ENCODE peak calls at places on chromosomes 11 and 22, in five cellular contexts. B is GM23338, R is right atrium auricular region, V is coronary artery, P is HCT116. W is an unnamed sample.

GRCh38 chr11:75966546-75967287 is 151.7 kb downstream of the UVRAG start:
- DNase-seq in V (no peak), B (peak; percentile 11), R (no peak), P (peak; percentile 21), W (no peak)

GRCh38 chr11:88414981-88415391 is 77.5 kb upstream of the CTSC start:
- DNase-seq in R (no peak), B (no peak), P (no peak), V (no peak), W (no peak)

GRCh38 chr11:47916361-47916841 is 64.0 kb upstream of the PTPRJ start:
- DNase-seq in P (no peak), B (no peak), R (peak; percentile 71), V (no peak), W (no peak)

GRCh38 chr22:27798526-27799333 is 2.8 kb downstream of the MN1 start:
- DNase-seq in R (no peak), V (no peak), P (no peak), B (peak; percentile 72), W (no peak)

GRCh38 chr11:688681-689080 is 6.3 kb downstream of the DEAF1 start:
- DNase-seq in B (no peak), P (no peak), V (no peak), R (no peak), W (no peak)

GRCh38 chr22:29190915-29191314 is 14.8 kb upstream of the EMID1 start:
- DNase-seq in B (no peak), R (no peak), V (no peak), P (no peak), W (no peak)

GRCh38 chr11:117442049-117442868 is 114.6 kb downstream of the CEP164 start:
- DNase-seq in V (no peak), B (no peak), R (no peak), P (no peak), W (no peak)

GRCh38 chr11:131928992-131929391 is 558.6 kb downstream of the NTM start:
- DNase-seq in R (no peak), P (no peak), B (peak; percentile 46), V (no peak), W (no peak)

GRCh38 chr11:63911440-63911839 is 5.5 kb downstream of the RCOR2 start:
- DNase-seq in P (no peak), V (no peak), B (peak; percentile 43), R (no peak), W (no peak)

GRCh38 chr11:88340366-88340930 is 2.9 kb upstream of the CTSC start:
- DNase-seq in P (no peak), R (no peak), V (no peak), B (no peak), W (no peak)

GRCh38 chr22:31346733-31347250 is 646 bp upstream of the PATZ1 start:
- DNase-seq in R (no peak), P (no peak), V (no peak), B (peak; percentile 82), W (peak; percentile 69)

GRCh38 chr22:31615940-31616314 is 46.1 kb downstream of the PISD start:
- DNase-seq in V (no peak), R (no peak), B (no peak), P (no peak), W (no peak)

GRCh38 chr11:34339149-34340064 is 18.4 kb downstream of the ABTB2 start:
- DNase-seq in V (peak; percentile 54), P (no peak), B (no peak), R (no peak), W (no peak)

GRCh38 chr11:91790873-91791468 is 433.6 kb upstream of the FAT3 start:
- DNase-seq in R (no peak), B (no peak), V (no peak), P (no peak), W (no peak)

GRCh38 chr11:117942255-117942654 is 13.1 kb upstream of the TMPRSS13 start:
- DNase-seq in B (no peak), V (no peak), R (peak; percentile 44), P (no peak), W (no peak)

GRCh38 chr11:126366064-126366822 is 10.8 kb downstream of the ST3GAL4 start:
- DNase-seq in R (no peak), P (no peak), V (no peak), B (peak; percentile 43), W (no peak)
- H3K27ac ChIP-seq in R (peak overlapping the region; percentile 83), P (no peak overlapping the region), V (no peak overlapping the region), B (no peak overlapping the region), W (peak overlapping the region; percentile 16)

DNA sequence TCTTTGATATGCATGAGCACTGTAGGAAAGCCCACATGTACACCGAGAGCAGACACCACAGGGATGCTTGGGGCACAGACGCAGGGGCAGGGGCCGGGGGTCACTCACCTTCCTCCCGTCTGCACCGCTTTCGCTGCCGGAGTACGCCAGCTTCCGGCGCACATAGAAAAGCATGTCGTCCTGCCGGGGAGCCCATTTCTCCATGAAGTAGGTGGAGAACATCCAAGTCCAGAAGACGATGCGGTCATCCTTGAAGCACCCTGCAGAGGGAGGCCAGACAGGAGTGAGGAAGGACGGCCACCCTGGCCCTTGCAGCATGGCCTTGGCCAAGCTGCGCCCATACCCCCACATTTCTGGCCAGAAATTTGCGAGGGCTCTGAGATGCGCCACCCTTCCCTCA is 28.8 kb downstream of the KIAA0930 start:
- DNase-seq in B (no peak), P (no peak), V (no peak), R (no peak), W (no peak)
- H3K27ac ChIP-seq in B (no peak overlapping the region), P (no peak overlapping the region), V (peak overlapping the region; percentile 72), R (peak overlapping the region; percentile 72), W (peak overlapping the region; percentile 98)

GRCh38 chr11:129426776-129427175 is 51.1 kb downstream of the BARX2 start:
- DNase-seq in V (no peak), P (no peak), B (no peak), R (no peak), W (no peak)
- H3K27ac ChIP-seq in V (no peak overlapping the region), P (no peak overlapping the region), B (no peak overlapping the region), R (no peak overlapping the region), W (no peak overlapping the region)

GRCh38 chr11:86812981-86813380 is 12.6 kb downstream of the PRSS23 start:
- DNase-seq in P (no peak), B (no peak), R (no peak), V (no peak), W (no peak)

GRCh38 chr11:86812322-86812670 is 12.0 kb downstream of the PRSS23 start:
- DNase-seq in P (no peak), B (no peak), R (no peak), V (no peak), W (no peak)

GRCh38 chr11:86816251-86816726 is 15.9 kb downstream of the PRSS23 start:
- DNase-seq in V (no peak), B (no peak), R (no peak), P (no peak), W (no peak)

GRCh38 chr11:86815726-86816125 is 15.4 kb downstream of the PRSS23 start:
- DNase-seq in B (no peak), P (no peak), R (no peak), V (no peak), W (no peak)

DNA sequence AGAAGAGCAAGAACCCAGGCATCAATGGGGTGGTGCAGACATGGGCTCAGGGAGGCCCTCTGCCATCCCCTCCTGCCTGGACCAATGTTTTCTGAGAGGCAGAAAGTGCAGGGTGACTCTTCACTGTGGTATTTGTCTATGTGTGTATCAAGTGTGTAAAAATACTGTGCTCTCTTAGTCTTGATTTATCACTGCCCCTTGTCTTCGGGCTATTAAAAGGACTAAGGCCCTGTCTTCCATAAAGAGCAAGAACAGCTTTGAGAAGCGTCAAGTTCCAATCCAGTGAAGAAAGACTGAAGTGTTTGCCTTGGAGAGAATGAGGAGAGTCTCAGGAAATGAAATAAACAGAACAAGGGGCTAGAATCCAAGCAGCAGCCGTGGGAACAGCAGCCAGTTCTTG is 14.4 kb downstream of the PRSS23 start:
- DNase-seq in B (no peak), R (no peak), P (no peak), V (no peak), W (no peak)
- H3K27ac ChIP-seq in B (no peak overlapping the region), R (peak overlapping the region; percentile 32), P (no peak overlapping the region), V (peak overlapping the region; percentile 73), W (no peak overlapping the region)

W was measured in caudate nucleus.